ENCODE peak calls at places on chromosome 4, in six cellular contexts. One of them, this sample, is unnamed.

GRCh38 chr4:142558851-142559250 is 287.2 kb downstream of the INPP4B start:
- DNase-seq in GM12878: no peak
- DNase-seq in HCT116: no peak
- DNase-seq in HepG2: no peak
- DNase-seq in H1: no peak
- DNase-seq in K562: no peak
- DNase-seq in this sample: no peak

GRCh38 chr4:92872604-92873003 is 568.8 kb downstream of the GRID2 start:
- DNase-seq in GM12878: no peak
- DNase-seq in HCT116: no peak
- DNase-seq in HepG2: no peak
- DNase-seq in H1: no peak
- DNase-seq in K562: no peak
- DNase-seq in this sample: no peak

GRCh38 chr4:86014599-86014998 is 345.3 kb downstream of the MAPK10 start:
- DNase-seq in GM12878: peak; percentile 36
- DNase-seq in HCT116: no peak
- DNase-seq in HepG2: no peak
- DNase-seq in H1: no peak
- DNase-seq in K562: no peak
- DNase-seq in this sample: peak; percentile 34

GRCh38 chr4:25172964-25173917 is 13.0 kb upstream of the SEPSECS start:
- DNase-seq in GM12878: no peak
- DNase-seq in HCT116: peak; percentile 86
- DNase-seq in HepG2: no peak
- DNase-seq in H1: no peak
- DNase-seq in K562: peak; percentile 63
- DNase-seq in this sample: no peak

GRCh38 chr4:75527482-75527881 is 13.2 kb downstream of the THAP6 start:
- DNase-seq in GM12878: no peak
- DNase-seq in HCT116: no peak
- DNase-seq in HepG2: no peak
- DNase-seq in H1: no peak
- DNase-seq in K562: no peak
- DNase-seq in this sample: no peak

GRCh38 chr4:48698029-48698901 is 81.8 kb downstream of the FRYL start:
- DNase-seq in GM12878: no peak
- DNase-seq in HCT116: peak; percentile 44
- DNase-seq in HepG2: peak; percentile 75
- DNase-seq in H1: no peak
- DNase-seq in K562: peak; percentile 85
- DNase-seq in this sample: no peak

GRCh38 chr4:132332932-132333722 is 816.0 kb upstream of the PCDH10 start:
- DNase-seq in GM12878: no peak
- DNase-seq in HCT116: peak; percentile 21
- DNase-seq in HepG2: peak; percentile 3
- DNase-seq in H1: no peak
- DNase-seq in K562: peak; percentile 6
- DNase-seq in this sample: no peak

GRCh38 chr4:156512622-156513021 is 459.0 kb downstream of the PDGFC start:
- DNase-seq in GM12878: no peak
- DNase-seq in HCT116: no peak
- DNase-seq in HepG2: no peak
- DNase-seq in H1: no peak
- DNase-seq in K562: no peak
- DNase-seq in this sample: no peak

GRCh38 chr4:152849350-152849749 is 69.6 kb downstream of the ARFIP1 start:
- DNase-seq in GM12878: no peak
- DNase-seq in HCT116: no peak
- DNase-seq in HepG2: no peak
- DNase-seq in H1: no peak
- DNase-seq in K562: no peak
- DNase-seq in this sample: no peak

GRCh38 chr4:74033721-74034120 is 4.8 kb downstream of the CXCL3 start:
- DNase-seq in GM12878: no peak
- DNase-seq in HCT116: no peak
- DNase-seq in HepG2: no peak
- DNase-seq in H1: no peak
- DNase-seq in K562: no peak
- DNase-seq in this sample: no peak
- TF ChIP-seq SP1 in GM12878: no peak
- TF ChIP-seq SP1 in HCT116: no peak
- TF ChIP-seq SP1 in HepG2: no peak
- TF ChIP-seq SP1 in H1: no peak
- TF ChIP-seq SP1 in K562: no peak
- TF ChIP-seq SP1 in this sample: no peak

GRCh38 chr4:8370835-8371234 is 69.7 kb downstream of the ACOX3 start:
- DNase-seq in GM12878: no peak
- DNase-seq in HCT116: no peak
- DNase-seq in HepG2: no peak
- DNase-seq in H1: no peak
- DNase-seq in K562: no peak
- DNase-seq in this sample: no peak
- TF ChIP-seq ATF3 in GM12878: no peak
- TF ChIP-seq ATF3 in HCT116: no peak
- TF ChIP-seq ATF3 in HepG2: no peak
- TF ChIP-seq ATF3 in H1: no peak
- TF ChIP-seq ATF3 in K562: no peak
- TF ChIP-seq ATF3 in this sample: no peak

DNA sequence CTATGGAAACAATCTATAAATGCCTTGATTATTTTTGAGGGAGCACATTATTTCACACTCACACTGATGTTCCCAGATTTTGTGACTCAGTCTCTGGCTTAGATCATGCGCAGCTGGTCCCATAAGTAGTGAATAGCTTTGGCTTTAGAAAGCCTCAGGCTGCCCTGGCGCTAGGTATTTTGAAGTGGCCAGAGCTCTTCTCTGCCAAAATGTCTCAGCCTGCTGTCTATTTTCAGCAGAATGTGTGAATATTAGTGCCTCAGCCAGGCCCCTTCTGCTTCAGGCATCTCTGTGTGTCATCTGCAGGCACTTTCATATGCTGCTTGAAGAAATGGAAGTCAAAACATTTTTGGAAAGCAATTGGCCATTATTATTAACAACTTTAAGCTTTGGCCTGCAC is 931.0 kb upstream of the INTU start:
- DNase-seq in GM12878: no peak
- DNase-seq in HCT116: no peak
- DNase-seq in HepG2: no peak
- DNase-seq in H1: no peak
- DNase-seq in K562: no peak
- DNase-seq in this sample: no peak
- TF ChIP-seq SP1 in GM12878: no peak
- TF ChIP-seq SP1 in HCT116: no peak
- TF ChIP-seq SP1 in HepG2: no peak
- TF ChIP-seq SP1 in H1: no peak
- TF ChIP-seq SP1 in K562: no peak
- TF ChIP-seq SP1 in this sample: no peak

GRCh38 chr4:179415842-179416223 is 1973.6 kb upstream of the AGA start:
- DNase-seq in GM12878: no peak
- DNase-seq in HCT116: no peak
- DNase-seq in HepG2: no peak
- DNase-seq in H1: no peak
- DNase-seq in K562: no peak
- DNase-seq in this sample: no peak
- TF ChIP-seq ATF3 in GM12878: no peak
- TF ChIP-seq ATF3 in HCT116: no peak
- TF ChIP-seq ATF3 in HepG2: no peak
- TF ChIP-seq ATF3 in H1: no peak
- TF ChIP-seq ATF3 in K562: no peak
- TF ChIP-seq ATF3 in this sample: no peak

GRCh38 chr4:80015407-80016189 is 57.4 kb downstream of the ANTXR2 start:
- DNase-seq in GM12878: no peak
- DNase-seq in HCT116: no peak
- DNase-seq in HepG2: no peak
- DNase-seq in H1: no peak
- DNase-seq in K562: no peak
- DNase-seq in this sample: no peak

GRCh38 chr4:80014531-80014930 is 58.5 kb downstream of the ANTXR2 start:
- DNase-seq in GM12878: no peak
- DNase-seq in HCT116: no peak
- DNase-seq in HepG2: no peak
- DNase-seq in H1: no peak
- DNase-seq in K562: no peak
- DNase-seq in this sample: no peak

GRCh38 chr4:80012291-80012690 is 60.7 kb downstream of the ANTXR2 start:
- DNase-seq in GM12878: no peak
- DNase-seq in HCT116: no peak
- DNase-seq in HepG2: no peak
- DNase-seq in H1: no peak
- DNase-seq in K562: no peak
- DNase-seq in this sample: no peak

GRCh38 chr4:80017125-80017854 is 55.7 kb downstream of the ANTXR2 start:
- DNase-seq in GM12878: no peak
- DNase-seq in HCT116: no peak
- DNase-seq in HepG2: no peak
- DNase-seq in H1: no peak
- DNase-seq in K562: no peak
- DNase-seq in this sample: no peak

DNA sequence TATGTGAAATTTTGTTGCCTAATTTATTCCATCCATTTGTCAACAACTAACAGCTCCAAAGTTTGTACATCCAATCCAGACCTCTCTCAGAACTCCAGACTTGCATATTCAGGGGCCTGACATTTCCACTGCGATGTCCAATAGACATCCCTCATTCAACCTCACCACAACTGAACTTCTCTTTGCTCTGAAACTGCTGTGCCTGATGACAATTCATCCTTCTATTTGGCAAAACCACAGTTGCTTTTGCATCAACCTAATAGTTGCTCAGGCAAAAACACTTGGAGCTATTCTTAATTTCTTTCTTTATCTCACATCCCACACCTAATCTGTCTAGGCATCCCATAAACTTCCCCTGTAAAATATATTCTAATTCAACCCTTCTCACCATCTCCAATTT is 56.5 kb downstream of the ANTXR2 start:
- DNase-seq in GM12878: no peak
- DNase-seq in HCT116: no peak
- DNase-seq in HepG2: no peak
- DNase-seq in H1: no peak
- DNase-seq in K562: no peak
- DNase-seq in this sample: no peak
- TF ChIP-seq SP1 in GM12878: no peak
- TF ChIP-seq SP1 in HCT116: no peak
- TF ChIP-seq SP1 in HepG2: no peak
- TF ChIP-seq SP1 in H1: no peak
- TF ChIP-seq SP1 in K562: no peak
- TF ChIP-seq SP1 in this sample: no peak

GRCh38 chr4:172680701-172681100 is 487.9 kb upstream of the GALNT7 start:
- DNase-seq in GM12878: no peak
- DNase-seq in HCT116: no peak
- DNase-seq in HepG2: no peak
- DNase-seq in H1: no peak
- DNase-seq in K562: no peak
- DNase-seq in this sample: no peak
- TF ChIP-seq ATF3 in GM12878: no peak
- TF ChIP-seq ATF3 in HCT116: no peak
- TF ChIP-seq ATF3 in HepG2: no peak
- TF ChIP-seq ATF3 in H1: no peak
- TF ChIP-seq ATF3 in K562: no peak
- TF ChIP-seq ATF3 in this sample: no peak

DNA sequence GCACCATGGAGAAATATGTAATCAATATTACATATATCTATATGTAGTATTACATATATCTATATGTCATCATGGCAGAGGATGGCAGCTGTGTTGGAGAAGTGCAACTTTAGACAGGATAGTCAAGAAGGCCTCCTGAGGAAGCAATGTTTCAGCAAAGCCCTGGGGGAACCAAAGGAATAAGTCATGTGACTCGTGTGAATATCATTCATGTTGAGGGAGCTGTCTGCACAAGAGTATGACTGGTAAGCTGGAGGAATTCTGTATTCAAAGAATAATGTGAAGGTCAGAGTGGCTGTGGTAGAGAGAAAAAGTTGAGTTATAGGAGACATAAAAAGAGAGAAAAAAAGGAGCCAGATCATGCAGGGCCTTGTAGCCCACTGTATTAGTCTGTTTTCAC is 92.9 kb upstream of the EDNRA start:
- DNase-seq in GM12878: no peak
- DNase-seq in HCT116: no peak
- DNase-seq in HepG2: no peak
- DNase-seq in H1: no peak
- DNase-seq in K562: no peak
- DNase-seq in this sample: no peak
- TF ChIP-seq SP1 in GM12878: no peak
- TF ChIP-seq SP1 in HCT116: no peak
- TF ChIP-seq SP1 in HepG2: no peak
- TF ChIP-seq SP1 in H1: no peak
- TF ChIP-seq SP1 in K562: no peak
- TF ChIP-seq SP1 in this sample: no peak